ENCODE peak calls at places on chromosomes 13 and 19, in five cellular contexts. E, W, D, F and A are unnamed samples.
A peak's percentile ranks its signal among the peaks of the same experiment; 100 is the strongest.

GRCh38 chr19:2569596-2570465 is 93.9 kb downstream of the GADD45B start:
- DNase-seq in E (no peak), W (no peak), D (no peak), F (no peak), A (no peak)

GRCh38 chr19:40688294-40688693 is 2.2 kb downstream of the NUMBL start:
- DNase-seq in E (no peak), W (no peak), D (no peak), F (no peak), A (no peak)

GRCh38 chr13:101202590-101202989 is 213.7 kb downstream of the NALCN start:
- DNase-seq in E (no peak), W (no peak), D (no peak), F (no peak), A (no peak)

GRCh38 chr19:54462713-54463530 is 656 bp downstream of the LENG9 start:
- DNase-seq in E (no peak), W (no peak), D (peak; percentile 82), F (peak; percentile 81), A (peak; percentile 77)

GRCh38 chr19:2252481-2253105 is 3.5 kb downstream of the AMH start:
- DNase-seq in E (no peak), W (no peak), D (no peak), F (no peak), A (no peak)

GRCh38 chr13:101627556-101627943 is 175.1 kb downstream of the ITGBL1 start:
- DNase-seq in E (no peak), W (no peak), D (no peak), F (no peak), A (no peak)

GRCh38 chr19:11382898-11383705 is 1.0 kb downstream of the EPOR start:
- DNase-seq in E (peak; percentile 44), W (peak; percentile 18), D (peak; percentile 71), F (peak; percentile 71), A (peak; percentile 22)

GRCh38 chr19:2782357-2782935 is 627 bp downstream of the SGTA start:
- DNase-seq in E (no peak), W (no peak), D (no peak), F (no peak), A (peak; percentile 7)

GRCh38 chr13:67355791-67356190 is 125.7 kb upstream of the PCDH9 start:
- DNase-seq in E (no peak), W (no peak), D (no peak), F (no peak), A (no peak)

GRCh38 chr13:75889427-75889826 is 253.3 kb downstream of the LMO7 start:
- DNase-seq in E (no peak), W (no peak), D (no peak), F (no peak), A (no peak)

GRCh38 chr13:111906816-111907215 is 160.1 kb upstream of the SOX1 start:
- DNase-seq in E (no peak), W (no peak), D (no peak), F (no peak), A (no peak)

GRCh38 chr13:103931885-103932284 is 865.7 kb upstream of the SLC10A2 start:
- DNase-seq in E (no peak), W (no peak), D (no peak), F (no peak), A (no peak)

GRCh38 chr13:105464249-105464648 is 1071.2 kb downstream of the EFNB2 start:
- DNase-seq in E (no peak), W (no peak), D (no peak), F (no peak), A (no peak)

GRCh38 chr13:23433171-23434153 is at the start of gene SACS:
- DNase-seq in E (peak; percentile 14), W (no peak), D (peak; percentile 66), F (no peak), A (no peak)

GRCh38 chr19:4597278-4597974 is 37.9 kb upstream of the SEMA6B start:
- DNase-seq in E (peak; percentile 64), W (no peak), D (no peak), F (no peak), A (no peak)

GRCh38 chr13:113582841-113583631 is 1.5 kb upstream of the TFDP1 start:
- DNase-seq in E (no peak), W (no peak), D (peak; percentile 16), F (peak; percentile 22), A (peak; percentile 80)

GRCh38 chr13:30804474-30804873 is 69.1 kb downstream of the ALOX5AP start:
- DNase-seq in E (no peak), W (no peak), D (no peak), F (no peak), A (no peak)

GRCh38 chr19:30111051-30111450 is 169.0 kb downstream of the URI1 start:
- DNase-seq in E (no peak), W (no peak), D (no peak), F (no peak), A (no peak)

GRCh38 chr13:76828316-76828741 is 57.9 kb downstream of the KCTD12 start:
- DNase-seq in E (no peak), W (no peak), D (no peak), F (no peak), A (no peak)

GRCh38 chr19:4389511-4390016 is 10.8 kb downstream of the SH3GL1 start:
- DNase-seq in E (no peak), W (no peak), D (peak; percentile 69), F (no peak), A (no peak)

GRCh38 chr13:98535501-98536357 is 41.2 kb downstream of the STK24 start:
- DNase-seq in E (no peak), W (no peak), D (no peak), F (no peak), A (peak; percentile 66)
- H3K4me1 ChIP-seq in E (peaks cover 14% of the 10 kb centered on the region), W (peaks cover 64% of the 10 kb centered on the region), D (peaks cover 67% of the 10 kb centered on the region), F (peaks cover 64% of the 10 kb centered on the region), A (peaks cover 23% of the 10 kb centered on the region)

GRCh38 chr13:72125561-72125960 is 258.6 kb upstream of the DACH1 start:
- DNase-seq in E (no peak), W (no peak), D (no peak), F (no peak), A (no peak)

GRCh38 chr13:72121466-72121865 is 254.5 kb upstream of the DACH1 start:
- DNase-seq in E (no peak), W (no peak), D (no peak), F (no peak), A (no peak)

GRCh38 chr13:72120632-72121031 is 253.6 kb upstream of the DACH1 start:
- DNase-seq in E (no peak), W (no peak), D (no peak), F (no peak), A (no peak)

GRCh38 chr13:72126424-72126823 is 259.4 kb upstream of the DACH1 start:
- DNase-seq in E (no peak), W (no peak), D (no peak), F (no peak), A (no peak)

DNA sequence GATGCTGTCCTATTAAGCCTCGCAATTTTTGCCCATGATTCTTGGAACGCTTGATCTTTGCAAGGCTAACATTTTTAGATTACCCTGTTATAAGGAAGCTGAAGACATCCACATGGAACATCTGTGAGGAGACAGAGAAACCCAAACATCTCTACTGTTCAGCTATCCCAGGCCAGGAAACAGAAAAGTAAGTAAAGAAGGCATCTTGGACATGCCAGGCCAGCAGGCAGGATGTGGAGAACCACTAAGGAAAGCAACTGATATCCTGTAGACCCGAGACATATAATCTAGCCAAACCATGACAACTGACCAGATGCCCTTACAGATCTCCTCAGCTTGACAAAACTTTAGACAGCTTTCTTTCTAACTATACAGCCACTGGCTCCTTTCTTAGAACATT is 255.7 kb upstream of the DACH1 start:
- DNase-seq in E (no peak), W (no peak), D (no peak), F (no peak), A (no peak)
- H3K4me3 ChIP-seq in E (no peak overlapping the region), W (no peak overlapping the region), D (no peak overlapping the region), F (no peak overlapping the region), A (no peak overlapping the region)

DNA sequence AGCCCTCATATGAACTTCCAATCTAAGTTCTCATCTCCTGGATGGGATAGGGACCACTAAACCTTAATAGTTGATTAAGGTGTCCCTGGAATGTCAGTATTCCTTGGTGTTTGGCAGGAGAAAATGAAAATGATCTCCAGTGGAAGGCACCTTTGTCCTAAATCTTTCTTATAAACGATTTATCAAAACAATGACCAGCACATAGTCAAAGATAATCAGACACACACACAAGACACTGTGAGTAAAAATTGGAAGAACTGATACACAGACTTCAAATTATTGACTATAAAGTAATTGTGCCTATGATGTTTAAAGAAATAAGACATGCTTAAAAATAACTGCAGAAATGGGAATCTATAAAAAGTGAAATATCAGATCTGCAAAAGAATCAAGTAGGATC is 13.7 kb downstream of the CEBPA start:
- DNase-seq in E (no peak), W (no peak), D (no peak), F (no peak), A (no peak)
- H3K4me1 ChIP-seq in E (peaks cover 36% of the 10 kb centered on the region), W (peaks cover 7% of the 10 kb centered on the region), D (peaks cover 16% of the 10 kb centered on the region), F (peaks cover 8% of the 10 kb centered on the region), A (no peaks in the 10 kb centered on the region)

DNA sequence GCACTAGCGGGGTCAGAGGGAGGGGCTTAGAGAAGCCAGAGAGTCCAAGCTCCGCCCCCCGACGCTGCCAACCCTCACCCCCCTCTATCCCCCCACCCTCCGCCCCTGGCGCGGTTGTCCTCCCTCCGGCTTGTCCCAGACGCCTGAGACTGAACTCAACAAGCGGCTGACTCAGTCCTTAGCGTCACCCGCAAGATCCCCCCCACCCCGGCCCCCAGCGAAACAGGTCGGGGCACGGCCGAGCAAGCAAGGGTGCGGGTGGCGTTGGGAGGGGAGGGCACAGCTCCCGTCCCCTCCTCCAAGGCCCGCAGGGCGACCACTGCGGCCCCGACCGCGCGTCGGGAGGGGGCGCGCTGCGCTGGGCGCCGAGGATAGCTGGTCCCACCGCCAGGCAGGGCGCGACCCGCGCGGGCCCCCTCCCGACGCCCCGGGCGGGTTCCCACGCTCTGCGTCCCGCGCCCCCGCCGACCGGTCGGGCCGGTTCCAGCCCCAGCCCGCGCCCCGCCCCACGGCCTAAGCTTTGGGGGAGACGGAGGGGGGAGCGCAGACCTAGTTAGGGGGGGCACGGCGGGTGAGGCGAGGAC is 5.3 kb downstream of the NOTCH3 start:
- DNase-seq in E (peak; percentile 33), W (no peak), D (peak; percentile 77), F (peak; percentile 56), A (no peak)
- H3K4me3 ChIP-seq in E (peak overlapping the region; percentile 45), W (no peak overlapping the region), D (peak overlapping the region; percentile 41), F (peak overlapping the region; percentile 49), A (peak overlapping the region; percentile 55)